ENCODE peak calls at places on chromosome 3, in eight cellular contexts. One of them, this sample, is unnamed.

GRCh38 chr3:108494862-108495531 is 15.4 kb downstream of the MYH15 start:
- DNase-seq in SW 1271: no peak
- DNase-seq in EH: no peak
- DNase-seq in mucosa of gallbladder: no peak
- DNase-seq in cardiac muscle cell: no peak
- DNase-seq in neural crest cell: no peak
- DNase-seq in amniotic epithelial cell: no peak
- DNase-seq in activated naive CD8-positive, alpha-beta T cell treated with anti-CD3 and anti-CD28 coated beads, Interleukin-2, amount 50 U/mL, for 24 hours: no peak
- DNase-seq in this sample: no peak

GRCh38 chr3:126664591-126665214 is 9.8 kb upstream of the TXNRD3 start:
- DNase-seq in SW 1271: no peak
- DNase-seq in EH: peak; percentile 23
- DNase-seq in mucosa of gallbladder: no peak
- DNase-seq in cardiac muscle cell: no peak
- DNase-seq in neural crest cell: no peak
- DNase-seq in amniotic epithelial cell: no peak
- DNase-seq in activated naive CD8-positive, alpha-beta T cell treated with anti-CD3 and anti-CD28 coated beads, Interleukin-2, amount 50 U/mL, for 24 hours: no peak
- DNase-seq in this sample: no peak

GRCh38 chr3:101720851-101721649 is 3.4 kb upstream of the CEP97 start:
- DNase-seq in SW 1271: no peak
- DNase-seq in EH: peak; percentile 46
- DNase-seq in mucosa of gallbladder: no peak
- DNase-seq in cardiac muscle cell: no peak
- DNase-seq in neural crest cell: no peak
- DNase-seq in amniotic epithelial cell: no peak
- DNase-seq in activated naive CD8-positive, alpha-beta T cell treated with anti-CD3 and anti-CD28 coated beads, Interleukin-2, amount 50 U/mL, for 24 hours: peak; percentile 10
- DNase-seq in this sample: no peak

GRCh38 chr3:195155842-195156241 is 115.1 kb downstream of the XXYLT1 start:
- DNase-seq in SW 1271: no peak
- DNase-seq in EH: no peak
- DNase-seq in mucosa of gallbladder: no peak
- DNase-seq in cardiac muscle cell: no peak
- DNase-seq in neural crest cell: no peak
- DNase-seq in amniotic epithelial cell: no peak
- DNase-seq in activated naive CD8-positive, alpha-beta T cell treated with anti-CD3 and anti-CD28 coated beads, Interleukin-2, amount 50 U/mL, for 24 hours: no peak
- DNase-seq in this sample: no peak

GRCh38 chr3:73448761-73449290 is 175.9 kb downstream of the PDZRN3 start:
- DNase-seq in SW 1271: no peak
- DNase-seq in EH: no peak
- DNase-seq in mucosa of gallbladder: no peak
- DNase-seq in cardiac muscle cell: no peak
- DNase-seq in neural crest cell: no peak
- DNase-seq in amniotic epithelial cell: no peak
- DNase-seq in activated naive CD8-positive, alpha-beta T cell treated with anti-CD3 and anti-CD28 coated beads, Interleukin-2, amount 50 U/mL, for 24 hours: no peak
- DNase-seq in this sample: no peak

GRCh38 chr3:100637197-100637631 is 27.8 kb downstream of the ADGRG7 start:
- DNase-seq in SW 1271: peak; percentile 8
- DNase-seq in EH: peak; percentile 45
- DNase-seq in mucosa of gallbladder: no peak
- DNase-seq in cardiac muscle cell: peak; percentile 6
- DNase-seq in neural crest cell: no peak
- DNase-seq in amniotic epithelial cell: peak; percentile 79
- DNase-seq in activated naive CD8-positive, alpha-beta T cell treated with anti-CD3 and anti-CD28 coated beads, Interleukin-2, amount 50 U/mL, for 24 hours: no peak
- DNase-seq in this sample: no peak

GRCh38 chr3:185930393-185931107 is 7.3 kb downstream of the TRA2B start:
- DNase-seq in SW 1271: no peak
- DNase-seq in EH: peak; percentile 67
- DNase-seq in mucosa of gallbladder: no peak
- DNase-seq in cardiac muscle cell: no peak
- DNase-seq in neural crest cell: no peak
- DNase-seq in amniotic epithelial cell: peak; percentile 55
- DNase-seq in activated naive CD8-positive, alpha-beta T cell treated with anti-CD3 and anti-CD28 coated beads, Interleukin-2, amount 50 U/mL, for 24 hours: no peak
- DNase-seq in this sample: no peak

GRCh38 chr3:134649106-134649705 is 1.6 kb downstream of the KY start:
- DNase-seq in SW 1271: no peak
- DNase-seq in EH: no peak
- DNase-seq in mucosa of gallbladder: no peak
- DNase-seq in cardiac muscle cell: no peak
- DNase-seq in neural crest cell: no peak
- DNase-seq in amniotic epithelial cell: no peak
- DNase-seq in activated naive CD8-positive, alpha-beta T cell treated with anti-CD3 and anti-CD28 coated beads, Interleukin-2, amount 50 U/mL, for 24 hours: no peak
- DNase-seq in this sample: no peak

GRCh38 chr3:180018588-180018987 is 18.1 kb downstream of the PEX5L start:
- DNase-seq in SW 1271: no peak
- DNase-seq in EH: no peak
- DNase-seq in mucosa of gallbladder: no peak
- DNase-seq in cardiac muscle cell: no peak
- DNase-seq in neural crest cell: no peak
- DNase-seq in amniotic epithelial cell: peak; percentile 5
- DNase-seq in activated naive CD8-positive, alpha-beta T cell treated with anti-CD3 and anti-CD28 coated beads, Interleukin-2, amount 50 U/mL, for 24 hours: no peak
- DNase-seq in this sample: no peak

GRCh38 chr3:30511524-30512278 is 94.7 kb upstream of the TGFBR2 start:
- DNase-seq in SW 1271: peak; percentile 96
- DNase-seq in EH: peak; percentile 97
- DNase-seq in mucosa of gallbladder: no peak
- DNase-seq in cardiac muscle cell: peak; percentile 99
- DNase-seq in neural crest cell: no peak
- DNase-seq in amniotic epithelial cell: peak; percentile 100
- DNase-seq in activated naive CD8-positive, alpha-beta T cell treated with anti-CD3 and anti-CD28 coated beads, Interleukin-2, amount 50 U/mL, for 24 hours: peak; percentile 29
- DNase-seq in this sample: no peak

GRCh38 chr3:39125837-39126500 is 18.5 kb downstream of the TTC21A start:
- DNase-seq in SW 1271: no peak
- DNase-seq in EH: peak; percentile 75
- DNase-seq in mucosa of gallbladder: peak; percentile 51
- DNase-seq in cardiac muscle cell: peak; percentile 30
- DNase-seq in neural crest cell: no peak
- DNase-seq in amniotic epithelial cell: no peak
- DNase-seq in activated naive CD8-positive, alpha-beta T cell treated with anti-CD3 and anti-CD28 coated beads, Interleukin-2, amount 50 U/mL, for 24 hours: no peak
- DNase-seq in this sample: no peak

GRCh38 chr3:183287301-183287971 is 34.4 kb downstream of the B3GNT5 start:
- DNase-seq in SW 1271: no peak
- DNase-seq in EH: peak; percentile 11
- DNase-seq in mucosa of gallbladder: no peak
- DNase-seq in cardiac muscle cell: peak; percentile 98
- DNase-seq in neural crest cell: no peak
- DNase-seq in amniotic epithelial cell: peak; percentile 98
- DNase-seq in activated naive CD8-positive, alpha-beta T cell treated with anti-CD3 and anti-CD28 coated beads, Interleukin-2, amount 50 U/mL, for 24 hours: peak; percentile 31
- DNase-seq in this sample: no peak

GRCh38 chr3:119314821-119315220 is 20.6 kb downstream of the ARHGAP31 start:
- DNase-seq in SW 1271: no peak
- DNase-seq in EH: no peak
- DNase-seq in mucosa of gallbladder: no peak
- DNase-seq in cardiac muscle cell: no peak
- DNase-seq in neural crest cell: no peak
- DNase-seq in amniotic epithelial cell: no peak
- DNase-seq in activated naive CD8-positive, alpha-beta T cell treated with anti-CD3 and anti-CD28 coated beads, Interleukin-2, amount 50 U/mL, for 24 hours: no peak
- DNase-seq in this sample: no peak

GRCh38 chr3:64908292-64908691 is 220.5 kb upstream of the ADAMTS9 start:
- DNase-seq in SW 1271: no peak
- DNase-seq in EH: no peak
- DNase-seq in mucosa of gallbladder: no peak
- DNase-seq in cardiac muscle cell: no peak
- DNase-seq in neural crest cell: no peak
- DNase-seq in amniotic epithelial cell: peak; percentile 81
- DNase-seq in activated naive CD8-positive, alpha-beta T cell treated with anti-CD3 and anti-CD28 coated beads, Interleukin-2, amount 50 U/mL, for 24 hours: no peak
- DNase-seq in this sample: no peak

GRCh38 chr3:11212784-11213183 is 58.5 kb downstream of the HRH1 start:
- DNase-seq in SW 1271: peak; percentile 61
- DNase-seq in EH: no peak
- DNase-seq in mucosa of gallbladder: no peak
- DNase-seq in cardiac muscle cell: no peak
- DNase-seq in neural crest cell: no peak
- DNase-seq in amniotic epithelial cell: no peak
- DNase-seq in activated naive CD8-positive, alpha-beta T cell treated with anti-CD3 and anti-CD28 coated beads, Interleukin-2, amount 50 U/mL, for 24 hours: no peak
- DNase-seq in this sample: no peak

GRCh38 chr3:177337548-177338331 is 140.5 kb upstream of the TBL1XR1 start:
- DNase-seq in SW 1271: no peak
- DNase-seq in EH: peak; percentile 80
- DNase-seq in mucosa of gallbladder: no peak
- DNase-seq in cardiac muscle cell: peak; percentile 80
- DNase-seq in neural crest cell: no peak
- DNase-seq in amniotic epithelial cell: peak; percentile 65
- DNase-seq in activated naive CD8-positive, alpha-beta T cell treated with anti-CD3 and anti-CD28 coated beads, Interleukin-2, amount 50 U/mL, for 24 hours: peak; percentile 73
- DNase-seq in this sample: no peak

GRCh38 chr3:36943601-36944000 is 1.3 kb downstream of the TRANK1 start:
- DNase-seq in SW 1271: no peak
- DNase-seq in EH: no peak
- DNase-seq in mucosa of gallbladder: no peak
- DNase-seq in cardiac muscle cell: no peak
- DNase-seq in neural crest cell: no peak
- DNase-seq in amniotic epithelial cell: no peak
- DNase-seq in activated naive CD8-positive, alpha-beta T cell treated with anti-CD3 and anti-CD28 coated beads, Interleukin-2, amount 50 U/mL, for 24 hours: no peak
- DNase-seq in this sample: no peak

GRCh38 chr3:184275961-184276910 is at the start of gene ECE2:
- DNase-seq in SW 1271: no peak
- DNase-seq in EH: peak; percentile 15
- DNase-seq in mucosa of gallbladder: no peak
- DNase-seq in cardiac muscle cell: no peak
- DNase-seq in neural crest cell: no peak
- DNase-seq in amniotic epithelial cell: no peak
- DNase-seq in activated naive CD8-positive, alpha-beta T cell treated with anti-CD3 and anti-CD28 coated beads, Interleukin-2, amount 50 U/mL, for 24 hours: no peak
- DNase-seq in this sample: no peak

GRCh38 chr3:11637901-11638668 is 5.6 kb downstream of the VGLL4 start:
- DNase-seq in SW 1271: no peak
- DNase-seq in EH: peak; percentile 94
- DNase-seq in mucosa of gallbladder: no peak
- DNase-seq in cardiac muscle cell: peak; percentile 52
- DNase-seq in neural crest cell: no peak
- DNase-seq in amniotic epithelial cell: peak; percentile 46
- DNase-seq in activated naive CD8-positive, alpha-beta T cell treated with anti-CD3 and anti-CD28 coated beads, Interleukin-2, amount 50 U/mL, for 24 hours: no peak
- DNase-seq in this sample: no peak

GRCh38 chr3:129549006-129549800 is 6.2 kb downstream of the H1-8 start:
- DNase-seq in SW 1271: no peak
- DNase-seq in EH: peak; percentile 85
- DNase-seq in mucosa of gallbladder: no peak
- DNase-seq in cardiac muscle cell: no peak
- DNase-seq in neural crest cell: no peak
- DNase-seq in amniotic epithelial cell: peak; percentile 61
- DNase-seq in activated naive CD8-positive, alpha-beta T cell treated with anti-CD3 and anti-CD28 coated beads, Interleukin-2, amount 50 U/mL, for 24 hours: no peak
- DNase-seq in this sample: no peak

GRCh38 chr3:44284949-44285348 is 43.3 kb downstream of the TOPAZ1 start:
- DNase-seq in SW 1271: no peak
- DNase-seq in EH: no peak
- DNase-seq in mucosa of gallbladder: no peak
- DNase-seq in cardiac muscle cell: no peak
- DNase-seq in neural crest cell: no peak
- DNase-seq in amniotic epithelial cell: peak; percentile 4
- DNase-seq in activated naive CD8-positive, alpha-beta T cell treated with anti-CD3 and anti-CD28 coated beads, Interleukin-2, amount 50 U/mL, for 24 hours: no peak
- DNase-seq in this sample: no peak

GRCh38 chr3:190266915-190267290 is 55.3 kb downstream of the CLDN1 start:
- DNase-seq in SW 1271: no peak
- DNase-seq in EH: peak; percentile 7
- DNase-seq in mucosa of gallbladder: no peak
- DNase-seq in cardiac muscle cell: no peak
- DNase-seq in neural crest cell: no peak
- DNase-seq in amniotic epithelial cell: no peak
- DNase-seq in activated naive CD8-positive, alpha-beta T cell treated with anti-CD3 and anti-CD28 coated beads, Interleukin-2, amount 50 U/mL, for 24 hours: no peak
- DNase-seq in this sample: no peak

GRCh38 chr3:185561958-185562357 is 9.6 kb upstream of the LIPH start:
- DNase-seq in SW 1271: no peak
- DNase-seq in EH: no peak
- DNase-seq in mucosa of gallbladder: no peak
- DNase-seq in cardiac muscle cell: no peak
- DNase-seq in neural crest cell: no peak
- DNase-seq in amniotic epithelial cell: no peak
- DNase-seq in activated naive CD8-positive, alpha-beta T cell treated with anti-CD3 and anti-CD28 coated beads, Interleukin-2, amount 50 U/mL, for 24 hours: no peak
- DNase-seq in this sample: no peak